ENCODE peak calls at places on chromosomes 6 and 20, in five cellular contexts. One of them, this sample, is unnamed. For H3K36me3, the result is how much of the 10 kb centered on the place peaks cover.

GRCh38 chr6:45609141-45609638 is 231.5 kb upstream of the SUPT3H start:
- DNase-seq in ascending aorta: no peak
- DNase-seq in right lobe of liver: no peak
- DNase-seq in CD8-positive, alpha-beta T cell: no peak
- DNase-seq in endodermal cell: no peak
- DNase-seq in this sample: no peak

GRCh38 chr6:93177918-93178317 is 241.4 kb downstream of the EPHA7 start:
- DNase-seq in CD8-positive, alpha-beta T cell: no peak
- DNase-seq in endodermal cell: no peak
- DNase-seq in ascending aorta: no peak
- DNase-seq in right lobe of liver: no peak
- DNase-seq in this sample: no peak

GRCh38 chr6:38192011-38192410 is 372.5 kb downstream of the ZFAND3 start:
- DNase-seq in right lobe of liver: no peak
- DNase-seq in endodermal cell: peak
- DNase-seq in CD8-positive, alpha-beta T cell: no peak
- DNase-seq in ascending aorta: no peak
- DNase-seq in this sample: no peak

GRCh38 chr20:50678213-50678898 is 13.0 kb downstream of the RIPOR3 start:
- DNase-seq in endodermal cell: no peak
- DNase-seq in CD8-positive, alpha-beta T cell: no peak
- DNase-seq in right lobe of liver: peak
- DNase-seq in ascending aorta: no peak
- DNase-seq in this sample: no peak

GRCh38 chr6:106512048-106512957 is 117.0 kb downstream of the RTN4IP1 start:
- DNase-seq in right lobe of liver: peak
- DNase-seq in ascending aorta: no peak
- DNase-seq in endodermal cell: peak
- DNase-seq in CD8-positive, alpha-beta T cell: peak
- DNase-seq in this sample: no peak

GRCh38 chr20:51540585-51540984 is 1.9 kb downstream of the NFATC2 start:
- DNase-seq in right lobe of liver: no peak
- DNase-seq in CD8-positive, alpha-beta T cell: no peak
- DNase-seq in ascending aorta: no peak
- DNase-seq in endodermal cell: no peak
- DNase-seq in this sample: no peak

GRCh38 chr6:158488065-158488464 is 71.8 kb upstream of the TMEM181 start:
- DNase-seq in right lobe of liver: no peak
- DNase-seq in CD8-positive, alpha-beta T cell: no peak
- DNase-seq in ascending aorta: no peak
- DNase-seq in endodermal cell: no peak
- DNase-seq in this sample: no peak

GRCh38 chr6:47484616-47485015 is 7.0 kb downstream of the CD2AP start:
- DNase-seq in ascending aorta: no peak
- DNase-seq in right lobe of liver: no peak
- DNase-seq in endodermal cell: no peak
- DNase-seq in CD8-positive, alpha-beta T cell: no peak
- DNase-seq in this sample: no peak

GRCh38 chr6:95230071-95230740 is 347.1 kb upstream of the MANEA start:
- DNase-seq in endodermal cell: no peak
- DNase-seq in ascending aorta: no peak
- DNase-seq in CD8-positive, alpha-beta T cell: no peak
- DNase-seq in right lobe of liver: no peak
- DNase-seq in this sample: no peak

GRCh38 chr6:37489697-37490336 is 9.9 kb downstream of the CCDC167 start:
- DNase-seq in endodermal cell: peak
- DNase-seq in CD8-positive, alpha-beta T cell: peak
- DNase-seq in ascending aorta: no peak
- DNase-seq in right lobe of liver: no peak
- DNase-seq in this sample: no peak

GRCh38 chr6:56860466-56860865 is 94.4 kb upstream of the BEND6 start:
- DNase-seq in right lobe of liver: no peak
- DNase-seq in ascending aorta: no peak
- DNase-seq in CD8-positive, alpha-beta T cell: no peak
- DNase-seq in endodermal cell: no peak
- DNase-seq in this sample: no peak

GRCh38 chr6:89792881-89793280 is 26.7 kb downstream of the MDN1 start:
- DNase-seq in ascending aorta: no peak
- DNase-seq in right lobe of liver: no peak
- DNase-seq in CD8-positive, alpha-beta T cell: no peak
- DNase-seq in endodermal cell: peak
- DNase-seq in this sample: no peak

GRCh38 chr6:142867988-142868818 is 76.8 kb downstream of the HIVEP2 start:
- DNase-seq in endodermal cell: no peak
- DNase-seq in right lobe of liver: no peak
- DNase-seq in CD8-positive, alpha-beta T cell: no peak
- DNase-seq in ascending aorta: no peak
- DNase-seq in this sample: no peak

GRCh38 chr6:143060354-143060805 is 309 bp upstream of the AIG1 start:
- DNase-seq in ascending aorta: peak
- DNase-seq in endodermal cell: peak
- DNase-seq in right lobe of liver: peak
- DNase-seq in CD8-positive, alpha-beta T cell: peak
- DNase-seq in this sample: peak

GRCh38 chr6:100446922-100447899 is 17.5 kb downstream of the SIM1 start:
- DNase-seq in right lobe of liver: no peak
- DNase-seq in CD8-positive, alpha-beta T cell: no peak
- DNase-seq in ascending aorta: no peak
- DNase-seq in endodermal cell: peak
- DNase-seq in this sample: no peak

GRCh38 chr20:4159765-4160490 is 144.6 kb upstream of the RNF24 start:
- DNase-seq in endodermal cell: no peak
- DNase-seq in CD8-positive, alpha-beta T cell: no peak
- DNase-seq in right lobe of liver: no peak
- DNase-seq in ascending aorta: no peak
- DNase-seq in this sample: no peak

GRCh38 chr20:44010162-44010704 is 95.6 kb downstream of the TOX2 start:
- DNase-seq in CD8-positive, alpha-beta T cell: no peak
- DNase-seq in right lobe of liver: no peak
- DNase-seq in ascending aorta: no peak
- DNase-seq in endodermal cell: peak
- DNase-seq in this sample: no peak

GRCh38 chr6:14951704-14952103 is 294.2 kb upstream of the JARID2 start:
- DNase-seq in CD8-positive, alpha-beta T cell: no peak
- DNase-seq in right lobe of liver: no peak
- DNase-seq in endodermal cell: peak
- DNase-seq in ascending aorta: no peak
- DNase-seq in this sample: no peak

GRCh38 chr6:34676140-34676539 is 20.4 kb downstream of the ILRUN start:
- DNase-seq in endodermal cell: no peak
- DNase-seq in CD8-positive, alpha-beta T cell: no peak
- DNase-seq in ascending aorta: no peak
- DNase-seq in right lobe of liver: no peak
- DNase-seq in this sample: no peak
- H3K36me3 ChIP-seq in endodermal cell: under half
- H3K36me3 ChIP-seq in CD8-positive, alpha-beta T cell: under half
- H3K36me3 ChIP-seq in ascending aorta: under half
- H3K36me3 ChIP-seq in right lobe of liver: under half
- H3K36me3 ChIP-seq in this sample: under half

GRCh38 chr20:58431134-58431533 is 42.1 kb downstream of the VAPB start:
- DNase-seq in CD8-positive, alpha-beta T cell: no peak
- DNase-seq in right lobe of liver: no peak
- DNase-seq in ascending aorta: no peak
- DNase-seq in endodermal cell: no peak
- DNase-seq in this sample: no peak

GRCh38 chr20:58433029-58433657 is 44.1 kb downstream of the VAPB start:
- DNase-seq in CD8-positive, alpha-beta T cell: no peak
- DNase-seq in endodermal cell: no peak
- DNase-seq in ascending aorta: no peak
- DNase-seq in right lobe of liver: no peak
- DNase-seq in this sample: no peak

GRCh38 chr20:58428364-58428763 is 39.3 kb downstream of the VAPB start:
- DNase-seq in right lobe of liver: no peak
- DNase-seq in endodermal cell: no peak
- DNase-seq in ascending aorta: no peak
- DNase-seq in CD8-positive, alpha-beta T cell: no peak
- DNase-seq in this sample: no peak

GRCh38 chr20:58432190-58432954 is 43.3 kb downstream of the VAPB start:
- DNase-seq in right lobe of liver: no peak
- DNase-seq in endodermal cell: no peak
- DNase-seq in ascending aorta: no peak
- DNase-seq in CD8-positive, alpha-beta T cell: no peak
- DNase-seq in this sample: no peak

GRCh38 chr20:58429303-58429702 is 40.3 kb downstream of the VAPB start:
- DNase-seq in endodermal cell: no peak
- DNase-seq in right lobe of liver: no peak
- DNase-seq in CD8-positive, alpha-beta T cell: no peak
- DNase-seq in ascending aorta: no peak
- DNase-seq in this sample: no peak
- TF ChIP-seq CTCF in endodermal cell: peak
- TF ChIP-seq CTCF in right lobe of liver: no peak
- TF ChIP-seq CTCF in CD8-positive, alpha-beta T cell: no peak
- TF ChIP-seq CTCF in ascending aorta: no peak
- TF ChIP-seq CTCF in this sample: no peak

DNA sequence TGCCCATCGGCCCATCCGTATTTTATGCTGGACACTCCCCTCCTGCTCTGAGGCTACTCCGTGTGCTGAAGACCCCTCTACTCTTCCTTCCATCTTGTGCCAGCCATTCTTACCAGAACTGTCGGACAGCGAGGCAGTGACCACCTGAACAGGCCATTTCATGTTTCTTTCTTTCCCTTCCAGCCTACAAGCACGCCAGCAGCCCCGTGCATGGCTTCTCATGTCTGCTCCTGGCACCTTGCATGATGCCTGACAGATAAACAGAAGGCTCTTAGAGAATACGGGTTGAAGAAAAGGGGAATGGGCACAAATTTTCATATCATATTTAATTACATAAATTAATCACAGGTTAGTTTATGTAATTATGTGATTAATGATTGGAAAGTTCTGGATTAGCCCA is 95.7 kb downstream of the ARID1B start:
- DNase-seq in ascending aorta: no peak
- DNase-seq in CD8-positive, alpha-beta T cell: no peak
- DNase-seq in right lobe of liver: no peak
- DNase-seq in endodermal cell: no peak
- DNase-seq in this sample: no peak
- H3K36me3 ChIP-seq in ascending aorta: under half
- H3K36me3 ChIP-seq in CD8-positive, alpha-beta T cell: under half
- H3K36me3 ChIP-seq in right lobe of liver: under half
- H3K36me3 ChIP-seq in endodermal cell: under half
- H3K36me3 ChIP-seq in this sample: under half

DNA sequence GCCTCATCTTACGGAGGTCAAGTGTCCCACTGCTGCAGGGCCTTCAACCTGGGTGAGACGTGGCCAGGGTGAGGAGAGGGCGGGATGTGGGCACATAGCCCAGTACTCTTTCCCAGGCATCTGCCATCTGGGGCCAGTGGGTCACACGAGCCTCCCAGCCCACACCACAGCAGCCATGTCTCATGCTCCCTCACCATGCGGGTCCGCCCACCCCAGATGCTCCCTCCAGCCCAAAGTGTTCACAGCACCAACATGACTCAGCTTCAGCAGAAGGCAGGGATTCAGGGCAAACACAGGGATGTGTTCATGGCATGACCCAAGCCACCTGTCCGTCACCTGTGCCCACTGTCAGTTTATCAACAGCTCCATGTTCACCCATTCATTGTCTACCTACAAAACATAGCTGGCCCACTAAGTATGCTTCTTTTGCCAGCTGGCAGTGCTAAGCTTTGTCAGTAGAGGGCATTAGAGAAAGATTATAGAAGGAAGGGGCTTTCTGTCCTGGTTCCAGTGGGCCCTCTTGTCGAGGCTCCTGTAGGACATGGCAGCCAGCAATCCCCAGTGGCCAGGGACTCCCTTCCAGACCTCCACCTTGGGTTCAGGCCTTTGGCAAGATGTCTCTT is 109.2 kb downstream of the FOXF2 start:
- DNase-seq in right lobe of liver: no peak
- DNase-seq in CD8-positive, alpha-beta T cell: no peak
- DNase-seq in endodermal cell: no peak
- DNase-seq in ascending aorta: no peak
- DNase-seq in this sample: no peak
- TF ChIP-seq CTCF in right lobe of liver: no peak
- TF ChIP-seq CTCF in CD8-positive, alpha-beta T cell: no peak
- TF ChIP-seq CTCF in endodermal cell: peak
- TF ChIP-seq CTCF in ascending aorta: no peak
- TF ChIP-seq CTCF in this sample: no peak

GRCh38 chr6:111566222-111566717 is 39.4 kb downstream of the TRAF3IP2 start:
- DNase-seq in CD8-positive, alpha-beta T cell: no peak
- DNase-seq in ascending aorta: no peak
- DNase-seq in endodermal cell: no peak
- DNase-seq in right lobe of liver: no peak
- DNase-seq in this sample: no peak
- H3K36me3 ChIP-seq in CD8-positive, alpha-beta T cell: under half
- H3K36me3 ChIP-seq in ascending aorta: under half
- H3K36me3 ChIP-seq in endodermal cell: half or more
- H3K36me3 ChIP-seq in right lobe of liver: under half
- H3K36me3 ChIP-seq in this sample: under half

GRCh38 chr20:8443464-8444072 is 311.5 kb downstream of the PLCB1 start:
- DNase-seq in right lobe of liver: no peak
- DNase-seq in CD8-positive, alpha-beta T cell: no peak
- DNase-seq in ascending aorta: no peak
- DNase-seq in endodermal cell: peak
- DNase-seq in this sample: no peak
- TF ChIP-seq CTCF in right lobe of liver: no peak
- TF ChIP-seq CTCF in CD8-positive, alpha-beta T cell: no peak
- TF ChIP-seq CTCF in ascending aorta: no peak
- TF ChIP-seq CTCF in endodermal cell: peak
- TF ChIP-seq CTCF in this sample: no peak

GRCh38 chr6:112343375-112343774 is 3.8 kb upstream of the RFPL4B start:
- DNase-seq in ascending aorta: no peak
- DNase-seq in CD8-positive, alpha-beta T cell: no peak
- DNase-seq in endodermal cell: no peak
- DNase-seq in right lobe of liver: no peak
- DNase-seq in this sample: no peak

GRCh38 chr6:112349915-112350314 is 2.8 kb downstream of the RFPL4B start:
- DNase-seq in CD8-positive, alpha-beta T cell: no peak
- DNase-seq in endodermal cell: no peak
- DNase-seq in ascending aorta: no peak
- DNase-seq in right lobe of liver: no peak
- DNase-seq in this sample: no peak

GRCh38 chr6:112352607-112353006 is 5.5 kb downstream of the RFPL4B start:
- DNase-seq in endodermal cell: no peak
- DNase-seq in CD8-positive, alpha-beta T cell: no peak
- DNase-seq in ascending aorta: no peak
- DNase-seq in right lobe of liver: no peak
- DNase-seq in this sample: no peak

GRCh38 chr6:112348891-112349736 is 2.0 kb downstream of the RFPL4B start:
- DNase-seq in right lobe of liver: no peak
- DNase-seq in endodermal cell: no peak
- DNase-seq in ascending aorta: no peak
- DNase-seq in CD8-positive, alpha-beta T cell: no peak
- DNase-seq in this sample: no peak

DNA sequence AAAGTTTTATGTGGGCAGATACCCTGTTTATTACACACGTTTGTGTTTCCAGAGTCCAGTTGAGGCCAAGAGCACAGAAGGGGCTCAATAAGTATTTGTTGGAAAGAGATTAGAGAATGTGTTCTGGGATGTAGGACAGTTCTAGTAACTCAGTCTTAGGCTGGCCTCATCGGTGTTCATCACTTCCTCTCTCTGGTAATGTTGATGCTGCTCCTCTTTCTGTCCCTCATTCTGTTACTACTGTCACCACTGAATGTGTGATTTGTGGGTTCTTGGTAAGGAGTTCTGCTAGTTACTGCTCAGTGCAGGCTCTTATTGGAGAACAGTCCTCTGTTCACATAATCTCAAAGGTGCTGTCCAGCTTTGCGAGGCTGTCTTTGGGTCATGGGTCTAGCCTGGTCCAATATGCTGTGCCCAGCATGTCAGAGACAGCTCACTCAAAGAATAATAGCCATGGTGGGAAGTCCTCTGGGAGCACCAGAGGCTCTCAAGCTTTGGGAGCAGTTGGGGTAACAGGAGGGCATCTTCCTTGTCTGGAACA is 1.3 kb downstream of the RFPL4B start:
- DNase-seq in right lobe of liver: no peak
- DNase-seq in CD8-positive, alpha-beta T cell: no peak
- DNase-seq in endodermal cell: no peak
- DNase-seq in ascending aorta: no peak
- DNase-seq in this sample: no peak
- H3K36me3 ChIP-seq in right lobe of liver: under half
- H3K36me3 ChIP-seq in CD8-positive, alpha-beta T cell: under half
- H3K36me3 ChIP-seq in endodermal cell: under half
- H3K36me3 ChIP-seq in ascending aorta: under half
- H3K36me3 ChIP-seq in this sample: under half